ENCODE peak calls at places on chromosomes 6 and 20, in nine cellular contexts. One of them, this sample, is unnamed.

GRCh38 chr6:135568366-135568765 is 70.8 kb upstream of the AHI1 start:
- DNase-seq in upper lobe of right lung: no peak
- DNase-seq in H1: no peak
- DNase-seq in body of pancreas: peak
- DNase-seq in A549: no peak
- DNase-seq in epithelial cell of esophagus: no peak
- DNase-seq in cardiac fibroblast: peak
- DNase-seq in IMR-90: peak
- DNase-seq in CD8-positive, alpha-beta T cell: no peak
- DNase-seq in this sample: peak

GRCh38 chr6:41728954-41729353 is 6.5 kb downstream of the TFEB start:
- DNase-seq in upper lobe of right lung: peak
- DNase-seq in H1: no peak
- DNase-seq in body of pancreas: no peak
- DNase-seq in A549: no peak
- DNase-seq in epithelial cell of esophagus: no peak
- DNase-seq in cardiac fibroblast: no peak
- DNase-seq in IMR-90: no peak
- DNase-seq in CD8-positive, alpha-beta T cell: no peak
- DNase-seq in this sample: no peak

GRCh38 chr6:29593199-29593598 is 8.3 kb downstream of the OR2H2 start:
- DNase-seq in upper lobe of right lung: no peak
- DNase-seq in H1: no peak
- DNase-seq in body of pancreas: no peak
- DNase-seq in A549: no peak
- DNase-seq in epithelial cell of esophagus: no peak
- DNase-seq in cardiac fibroblast: no peak
- DNase-seq in IMR-90: no peak
- DNase-seq in CD8-positive, alpha-beta T cell: no peak
- DNase-seq in this sample: no peak

GRCh38 chr20:33697129-33697528 is 10.9 kb upstream of the E2F1 start:
- DNase-seq in upper lobe of right lung: no peak
- DNase-seq in H1: no peak
- DNase-seq in body of pancreas: peak
- DNase-seq in A549: no peak
- DNase-seq in epithelial cell of esophagus: no peak
- DNase-seq in cardiac fibroblast: peak
- DNase-seq in IMR-90: peak
- DNase-seq in CD8-positive, alpha-beta T cell: no peak
- DNase-seq in this sample: peak

GRCh38 chr6:133173276-133173675 is 67.9 kb upstream of the EYA4 start:
- DNase-seq in upper lobe of right lung: no peak
- DNase-seq in H1: no peak
- DNase-seq in body of pancreas: no peak
- DNase-seq in A549: no peak
- DNase-seq in epithelial cell of esophagus: no peak
- DNase-seq in cardiac fibroblast: no peak
- DNase-seq in IMR-90: no peak
- DNase-seq in CD8-positive, alpha-beta T cell: no peak
- DNase-seq in this sample: no peak

GRCh38 chr6:161489626-161490306 is 215.9 kb upstream of the AGPAT4 start:
- DNase-seq in upper lobe of right lung: no peak
- DNase-seq in H1: no peak
- DNase-seq in body of pancreas: no peak
- DNase-seq in A549: no peak
- DNase-seq in epithelial cell of esophagus: no peak
- DNase-seq in cardiac fibroblast: no peak
- DNase-seq in IMR-90: no peak
- DNase-seq in CD8-positive, alpha-beta T cell: no peak
- DNase-seq in this sample: no peak

GRCh38 chr6:131937703-131938631 is 13.2 kb downstream of the CCN2 start:
- DNase-seq in upper lobe of right lung: no peak
- DNase-seq in H1: no peak
- DNase-seq in body of pancreas: peak
- DNase-seq in A549: peak
- DNase-seq in epithelial cell of esophagus: peak
- DNase-seq in cardiac fibroblast: peak
- DNase-seq in IMR-90: peak
- DNase-seq in CD8-positive, alpha-beta T cell: no peak
- DNase-seq in this sample: peak

GRCh38 chr6:17865798-17866725 is 121.4 kb downstream of the KIF13A start:
- DNase-seq in upper lobe of right lung: no peak
- DNase-seq in H1: no peak
- DNase-seq in body of pancreas: peak
- DNase-seq in A549: peak
- DNase-seq in epithelial cell of esophagus: peak
- DNase-seq in cardiac fibroblast: peak
- DNase-seq in IMR-90: peak
- DNase-seq in CD8-positive, alpha-beta T cell: no peak
- DNase-seq in this sample: peak

GRCh38 chr20:3074812-3075211 is 3.4 kb downstream of the OXT start:
- DNase-seq in upper lobe of right lung: no peak
- DNase-seq in H1: no peak
- DNase-seq in body of pancreas: no peak
- DNase-seq in A549: no peak
- DNase-seq in epithelial cell of esophagus: peak
- DNase-seq in cardiac fibroblast: no peak
- DNase-seq in IMR-90: no peak
- DNase-seq in CD8-positive, alpha-beta T cell: no peak
- DNase-seq in this sample: no peak

GRCh38 chr6:88856566-88856965 is 106.9 kb downstream of the RNGTT start:
- DNase-seq in upper lobe of right lung: no peak
- DNase-seq in H1: no peak
- DNase-seq in body of pancreas: no peak
- DNase-seq in A549: no peak
- DNase-seq in epithelial cell of esophagus: no peak
- DNase-seq in cardiac fibroblast: no peak
- DNase-seq in IMR-90: peak
- DNase-seq in CD8-positive, alpha-beta T cell: no peak
- DNase-seq in this sample: no peak

GRCh38 chr20:55615818-55616217 is 389.5 kb downstream of the CBLN4 start:
- DNase-seq in upper lobe of right lung: no peak
- DNase-seq in H1: no peak
- DNase-seq in body of pancreas: no peak
- DNase-seq in A549: no peak
- DNase-seq in epithelial cell of esophagus: no peak
- DNase-seq in cardiac fibroblast: no peak
- DNase-seq in IMR-90: no peak
- DNase-seq in CD8-positive, alpha-beta T cell: no peak
- DNase-seq in this sample: no peak

DNA sequence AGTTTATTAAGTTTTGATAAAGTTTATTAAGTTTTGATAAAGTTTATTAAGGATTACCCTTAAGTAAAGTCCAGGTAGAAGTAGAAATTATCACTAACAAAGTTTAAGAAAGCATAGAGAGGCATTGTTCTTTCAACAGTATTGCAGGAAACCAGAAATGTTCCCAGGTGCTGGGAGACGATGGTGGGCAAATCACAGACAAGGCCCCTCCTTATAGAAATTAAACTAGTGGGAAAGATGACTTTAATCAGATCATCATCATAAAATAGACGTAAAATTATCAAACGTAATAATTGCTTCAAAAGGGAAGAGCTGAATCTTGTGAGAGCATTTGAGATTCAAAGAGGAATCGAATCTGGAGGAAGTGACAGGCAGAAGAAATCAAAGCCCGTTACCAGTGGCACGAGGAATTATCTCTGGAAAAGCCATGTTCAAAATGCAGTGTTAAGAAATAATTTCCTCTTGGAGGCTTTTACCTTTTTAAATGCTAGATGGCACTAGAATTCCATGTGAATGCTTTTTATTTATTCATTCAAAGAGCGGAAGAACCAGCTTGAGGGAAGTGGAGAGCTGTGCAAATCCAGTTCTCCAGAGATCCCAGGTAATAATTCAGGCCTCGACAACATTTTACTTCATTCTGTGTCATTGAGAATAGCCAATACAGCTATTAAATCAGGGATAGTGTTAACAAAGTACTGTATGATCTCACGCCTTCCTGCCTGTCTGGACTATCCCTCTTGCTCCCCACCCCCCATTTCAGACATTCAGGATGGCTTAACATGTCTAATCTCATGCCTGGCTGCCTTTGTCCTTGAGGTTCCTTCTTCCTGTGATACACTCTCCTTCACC is 1.0 kb upstream of the APMAP start:
- DNase-seq in upper lobe of right lung: no peak
- DNase-seq in H1: peak
- DNase-seq in body of pancreas: no peak
- DNase-seq in A549: peak
- DNase-seq in epithelial cell of esophagus: peak
- DNase-seq in cardiac fibroblast: peak
- DNase-seq in IMR-90: peak
- DNase-seq in CD8-positive, alpha-beta T cell: peak
- DNase-seq in this sample: peak
- TF ChIP-seq CTCF in upper lobe of right lung: peak
- TF ChIP-seq CTCF in H1: no peak
- TF ChIP-seq CTCF in body of pancreas: peak
- TF ChIP-seq CTCF in A549: peak
- TF ChIP-seq CTCF in epithelial cell of esophagus: peak
- TF ChIP-seq CTCF in cardiac fibroblast: peak
- TF ChIP-seq CTCF in IMR-90: peak
- TF ChIP-seq CTCF in CD8-positive, alpha-beta T cell: no peak
- TF ChIP-seq CTCF in this sample: peak

DNA sequence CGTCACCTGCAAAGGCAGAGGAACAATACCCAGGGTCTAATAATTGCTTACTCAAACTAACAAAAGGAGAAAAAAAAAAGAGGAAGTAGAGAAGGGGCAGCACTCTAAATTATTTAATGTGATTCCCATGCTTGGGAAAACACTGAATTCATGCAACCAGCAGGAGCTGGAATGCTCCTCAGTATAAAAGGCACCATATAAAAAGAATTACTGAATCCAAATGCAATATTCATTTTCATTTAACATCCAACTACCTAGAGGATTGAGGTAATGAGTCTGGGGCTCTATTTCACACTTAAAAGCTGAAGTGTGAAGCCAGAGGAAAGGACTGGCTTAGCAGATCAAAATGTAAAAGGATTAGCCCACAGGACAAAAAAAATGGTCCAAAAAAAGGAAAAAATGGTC is 8.7 kb downstream of the B4GALT5 start:
- DNase-seq in upper lobe of right lung: no peak
- DNase-seq in H1: no peak
- DNase-seq in body of pancreas: no peak
- DNase-seq in A549: no peak
- DNase-seq in epithelial cell of esophagus: no peak
- DNase-seq in cardiac fibroblast: no peak
- DNase-seq in IMR-90: no peak
- DNase-seq in CD8-positive, alpha-beta T cell: no peak
- DNase-seq in this sample: no peak
- H3K4me3 ChIP-seq in upper lobe of right lung: no peak
- H3K4me3 ChIP-seq in H1: no peak
- H3K4me3 ChIP-seq in body of pancreas: no peak
- H3K4me3 ChIP-seq in A549: no peak
- H3K4me3 ChIP-seq in epithelial cell of esophagus: no peak
- H3K4me3 ChIP-seq in cardiac fibroblast: no peak
- H3K4me3 ChIP-seq in IMR-90: no peak
- H3K4me3 ChIP-seq in CD8-positive, alpha-beta T cell: no peak
- H3K4me3 ChIP-seq in this sample: no peak

GRCh38 chr6:165891320-165891719 is 228.3 kb upstream of the PDE10A start:
- DNase-seq in upper lobe of right lung: no peak
- DNase-seq in H1: no peak
- DNase-seq in body of pancreas: no peak
- DNase-seq in A549: no peak
- DNase-seq in epithelial cell of esophagus: no peak
- DNase-seq in cardiac fibroblast: no peak
- DNase-seq in IMR-90: no peak
- DNase-seq in CD8-positive, alpha-beta T cell: no peak
- DNase-seq in this sample: no peak

GRCh38 chr6:165899592-165899991 is 236.6 kb upstream of the PDE10A start:
- DNase-seq in upper lobe of right lung: no peak
- DNase-seq in H1: no peak
- DNase-seq in body of pancreas: no peak
- DNase-seq in A549: no peak
- DNase-seq in epithelial cell of esophagus: no peak
- DNase-seq in cardiac fibroblast: no peak
- DNase-seq in IMR-90: no peak
- DNase-seq in CD8-positive, alpha-beta T cell: no peak
- DNase-seq in this sample: no peak

GRCh38 chr6:165894228-165894825 is 231.3 kb upstream of the PDE10A start:
- DNase-seq in upper lobe of right lung: no peak
- DNase-seq in H1: no peak
- DNase-seq in body of pancreas: no peak
- DNase-seq in A549: no peak
- DNase-seq in epithelial cell of esophagus: no peak
- DNase-seq in cardiac fibroblast: no peak
- DNase-seq in IMR-90: no peak
- DNase-seq in CD8-positive, alpha-beta T cell: no peak
- DNase-seq in this sample: no peak

GRCh38 chr6:165893431-165893830 is 230.4 kb upstream of the PDE10A start:
- DNase-seq in upper lobe of right lung: no peak
- DNase-seq in H1: no peak
- DNase-seq in body of pancreas: no peak
- DNase-seq in A549: no peak
- DNase-seq in epithelial cell of esophagus: no peak
- DNase-seq in cardiac fibroblast: no peak
- DNase-seq in IMR-90: no peak
- DNase-seq in CD8-positive, alpha-beta T cell: no peak
- DNase-seq in this sample: no peak

GRCh38 chr6:165895421-165896165 is 232.6 kb upstream of the PDE10A start:
- DNase-seq in upper lobe of right lung: no peak
- DNase-seq in H1: no peak
- DNase-seq in body of pancreas: no peak
- DNase-seq in A549: peak
- DNase-seq in epithelial cell of esophagus: no peak
- DNase-seq in cardiac fibroblast: peak
- DNase-seq in IMR-90: no peak
- DNase-seq in CD8-positive, alpha-beta T cell: no peak
- DNase-seq in this sample: peak
- TF ChIP-seq CTCF in upper lobe of right lung: no peak
- TF ChIP-seq CTCF in H1: no peak
- TF ChIP-seq CTCF in body of pancreas: no peak
- TF ChIP-seq CTCF in A549: no peak
- TF ChIP-seq CTCF in epithelial cell of esophagus: no peak
- TF ChIP-seq CTCF in cardiac fibroblast: no peak
- TF ChIP-seq CTCF in IMR-90: no peak
- TF ChIP-seq CTCF in CD8-positive, alpha-beta T cell: no peak
- TF ChIP-seq CTCF in this sample: no peak

DNA sequence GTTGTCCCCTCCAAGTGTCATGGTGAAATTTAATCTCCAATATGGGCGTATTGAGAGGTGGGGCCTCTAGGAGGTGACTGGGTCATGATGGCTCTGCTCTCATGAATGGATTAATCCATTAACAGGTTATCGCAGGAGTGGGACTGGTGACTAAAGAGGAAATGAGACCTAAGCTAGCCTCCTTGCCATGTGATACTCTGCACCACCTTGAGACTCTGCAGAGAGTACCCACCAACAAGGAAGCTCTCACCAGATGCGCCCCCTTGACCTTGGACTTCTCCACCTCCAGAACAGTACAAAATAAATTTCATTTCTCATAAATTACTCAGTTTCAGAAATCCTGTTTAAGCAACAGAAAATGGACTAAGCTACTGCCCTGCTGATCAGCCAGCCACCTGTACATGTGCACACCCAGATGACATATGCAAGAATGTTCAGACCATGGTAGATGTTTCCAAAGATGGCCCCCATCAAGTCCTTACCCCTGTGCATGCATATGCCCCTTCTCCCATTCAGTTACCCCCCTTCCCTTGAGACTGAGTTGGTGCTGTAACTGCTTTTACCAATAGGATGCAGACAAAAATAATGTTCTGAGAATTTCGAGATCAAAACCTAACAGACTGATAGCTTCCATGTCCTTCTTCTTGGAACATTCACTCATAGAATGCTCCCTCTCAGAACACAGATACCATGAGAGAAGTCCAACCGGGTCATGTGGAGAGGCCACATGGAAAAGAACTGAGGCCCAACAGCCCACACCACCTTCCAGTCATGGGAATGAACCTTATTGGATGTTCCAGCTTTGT is 28.4 kb downstream of the MAP3K5 start:
- DNase-seq in upper lobe of right lung: no peak
- DNase-seq in H1: no peak
- DNase-seq in body of pancreas: no peak
- DNase-seq in A549: no peak
- DNase-seq in epithelial cell of esophagus: no peak
- DNase-seq in cardiac fibroblast: no peak
- DNase-seq in IMR-90: no peak
- DNase-seq in CD8-positive, alpha-beta T cell: no peak
- DNase-seq in this sample: no peak
- H3K4me3 ChIP-seq in upper lobe of right lung: no peak
- H3K4me3 ChIP-seq in H1: no peak
- H3K4me3 ChIP-seq in body of pancreas: no peak
- H3K4me3 ChIP-seq in A549: no peak
- H3K4me3 ChIP-seq in epithelial cell of esophagus: no peak
- H3K4me3 ChIP-seq in cardiac fibroblast: no peak
- H3K4me3 ChIP-seq in IMR-90: no peak
- H3K4me3 ChIP-seq in CD8-positive, alpha-beta T cell: no peak
- H3K4me3 ChIP-seq in this sample: no peak